ENCODE peak calls at places on chromosomes 1 and 21, in six cellular contexts. One of them, this sample, is unnamed.

GRCh38 chr1:168506204-168506819 is 37.5 kb downstream of the XCL2 start:
- DNase-seq in COR-L47: no peak
- DNase-seq in stomach: no peak
- DNase-seq in H1: no peak
- DNase-seq in T-helper 9 cell: no peak
- DNase-seq in activated gamma-delta T cell treated with anti-CD3 and anti-CD28 coated beads, Interleukin-2, amount 50 U/mL, for 16 hours: no peak
- DNase-seq in this sample: peak

GRCh38 chr1:225872075-225872430 is 10.1 kb downstream of the TMEM63A start:
- DNase-seq in COR-L47: no peak
- DNase-seq in stomach: no peak
- DNase-seq in H1: no peak
- DNase-seq in T-helper 9 cell: no peak
- DNase-seq in activated gamma-delta T cell treated with anti-CD3 and anti-CD28 coated beads, Interleukin-2, amount 50 U/mL, for 16 hours: no peak
- DNase-seq in this sample: no peak

GRCh38 chr1:184036517-184036949 is 995 bp downstream of the COLGALT2 start:
- DNase-seq in COR-L47: peak
- DNase-seq in stomach: no peak
- DNase-seq in H1: peak
- DNase-seq in T-helper 9 cell: no peak
- DNase-seq in activated gamma-delta T cell treated with anti-CD3 and anti-CD28 coated beads, Interleukin-2, amount 50 U/mL, for 16 hours: no peak
- DNase-seq in this sample: no peak

GRCh38 chr1:66606359-66607142 is 72.6 kb downstream of the SGIP1 start:
- DNase-seq in COR-L47: no peak
- DNase-seq in stomach: no peak
- DNase-seq in H1: no peak
- DNase-seq in T-helper 9 cell: no peak
- DNase-seq in activated gamma-delta T cell treated with anti-CD3 and anti-CD28 coated beads, Interleukin-2, amount 50 U/mL, for 16 hours: no peak
- DNase-seq in this sample: no peak

GRCh38 chr1:155474156-155474555 is 88.4 kb downstream of the ASH1L start:
- DNase-seq in COR-L47: no peak
- DNase-seq in stomach: no peak
- DNase-seq in H1: no peak
- DNase-seq in T-helper 9 cell: no peak
- DNase-seq in activated gamma-delta T cell treated with anti-CD3 and anti-CD28 coated beads, Interleukin-2, amount 50 U/mL, for 16 hours: no peak
- DNase-seq in this sample: no peak

GRCh38 chr1:226569879-226570547 is 21.4 kb downstream of the STUM start:
- DNase-seq in COR-L47: peak
- DNase-seq in stomach: no peak
- DNase-seq in H1: peak
- DNase-seq in T-helper 9 cell: no peak
- DNase-seq in activated gamma-delta T cell treated with anti-CD3 and anti-CD28 coated beads, Interleukin-2, amount 50 U/mL, for 16 hours: no peak
- DNase-seq in this sample: peak

GRCh38 chr21:40155563-40155962 is 288.3 kb downstream of the PCP4 start:
- DNase-seq in COR-L47: no peak
- DNase-seq in stomach: no peak
- DNase-seq in H1: no peak
- DNase-seq in T-helper 9 cell: no peak
- DNase-seq in activated gamma-delta T cell treated with anti-CD3 and anti-CD28 coated beads, Interleukin-2, amount 50 U/mL, for 16 hours: no peak
- DNase-seq in this sample: no peak

GRCh38 chr1:9118186-9118585 is 10.7 kb downstream of the GPR157 start:
- DNase-seq in COR-L47: no peak
- DNase-seq in stomach: peak
- DNase-seq in H1: no peak
- DNase-seq in T-helper 9 cell: no peak
- DNase-seq in activated gamma-delta T cell treated with anti-CD3 and anti-CD28 coated beads, Interleukin-2, amount 50 U/mL, for 16 hours: no peak
- DNase-seq in this sample: no peak

GRCh38 chr1:21489146-21489545 is 20.1 kb upstream of the ALPL start:
- DNase-seq in COR-L47: no peak
- DNase-seq in stomach: no peak
- DNase-seq in H1: no peak
- DNase-seq in T-helper 9 cell: no peak
- DNase-seq in activated gamma-delta T cell treated with anti-CD3 and anti-CD28 coated beads, Interleukin-2, amount 50 U/mL, for 16 hours: no peak
- DNase-seq in this sample: no peak

GRCh38 chr1:25011270-25011669 is 81.2 kb upstream of the RUNX3 start:
- DNase-seq in COR-L47: no peak
- DNase-seq in stomach: no peak
- DNase-seq in H1: no peak
- DNase-seq in T-helper 9 cell: no peak
- DNase-seq in activated gamma-delta T cell treated with anti-CD3 and anti-CD28 coated beads, Interleukin-2, amount 50 U/mL, for 16 hours: no peak
- DNase-seq in this sample: no peak

GRCh38 chr21:25115021-25115420 is 492.3 kb downstream of the MRPL39 start:
- DNase-seq in COR-L47: no peak
- DNase-seq in stomach: no peak
- DNase-seq in H1: no peak
- DNase-seq in T-helper 9 cell: no peak
- DNase-seq in activated gamma-delta T cell treated with anti-CD3 and anti-CD28 coated beads, Interleukin-2, amount 50 U/mL, for 16 hours: no peak
- DNase-seq in this sample: no peak

GRCh38 chr1:196034080-196034706 is 574.0 kb downstream of the KCNT2 start:
- DNase-seq in COR-L47: peak
- DNase-seq in stomach: no peak
- DNase-seq in H1: no peak
- DNase-seq in T-helper 9 cell: no peak
- DNase-seq in activated gamma-delta T cell treated with anti-CD3 and anti-CD28 coated beads, Interleukin-2, amount 50 U/mL, for 16 hours: no peak
- DNase-seq in this sample: no peak

GRCh38 chr21:44456915-44457736 is 1.8 kb downstream of the LRRC3 start:
- DNase-seq in COR-L47: no peak
- DNase-seq in stomach: no peak
- DNase-seq in H1: no peak
- DNase-seq in T-helper 9 cell: no peak
- DNase-seq in activated gamma-delta T cell treated with anti-CD3 and anti-CD28 coated beads, Interleukin-2, amount 50 U/mL, for 16 hours: no peak
- DNase-seq in this sample: no peak

GRCh38 chr21:35811115-35811806 is 249.1 kb downstream of the SETD4 start:
- DNase-seq in COR-L47: no peak
- DNase-seq in stomach: no peak
- DNase-seq in H1: no peak
- DNase-seq in T-helper 9 cell: no peak
- DNase-seq in activated gamma-delta T cell treated with anti-CD3 and anti-CD28 coated beads, Interleukin-2, amount 50 U/mL, for 16 hours: no peak
- DNase-seq in this sample: no peak

GRCh38 chr1:112735752-112736151 is 20.6 kb upstream of the PPM1J start:
- DNase-seq in COR-L47: no peak
- DNase-seq in stomach: no peak
- DNase-seq in H1: no peak
- DNase-seq in T-helper 9 cell: no peak
- DNase-seq in activated gamma-delta T cell treated with anti-CD3 and anti-CD28 coated beads, Interleukin-2, amount 50 U/mL, for 16 hours: no peak
- DNase-seq in this sample: peak

GRCh38 chr1:112706505-112707216 is at the start of gene RHOC:
- DNase-seq in COR-L47: no peak
- DNase-seq in stomach: peak
- DNase-seq in H1: peak
- DNase-seq in T-helper 9 cell: peak
- DNase-seq in activated gamma-delta T cell treated with anti-CD3 and anti-CD28 coated beads, Interleukin-2, amount 50 U/mL, for 16 hours: no peak
- DNase-seq in this sample: peak

GRCh38 chr1:225146478-225146877 is 217.0 kb downstream of the DNAH14 start:
- DNase-seq in COR-L47: no peak
- DNase-seq in stomach: no peak
- DNase-seq in H1: no peak
- DNase-seq in T-helper 9 cell: no peak
- DNase-seq in activated gamma-delta T cell treated with anti-CD3 and anti-CD28 coated beads, Interleukin-2, amount 50 U/mL, for 16 hours: no peak
- DNase-seq in this sample: no peak

GRCh38 chr1:25572708-25573590 is 29.5 kb downstream of the LDLRAP1 start:
- DNase-seq in COR-L47: no peak
- DNase-seq in stomach: peak
- DNase-seq in H1: peak
- DNase-seq in T-helper 9 cell: peak
- DNase-seq in activated gamma-delta T cell treated with anti-CD3 and anti-CD28 coated beads, Interleukin-2, amount 50 U/mL, for 16 hours: peak
- DNase-seq in this sample: peak

GRCh38 chr21:15064576-15065380 is at the start of gene NRIP1:
- DNase-seq in COR-L47: peak
- DNase-seq in stomach: peak
- DNase-seq in H1: peak
- DNase-seq in T-helper 9 cell: peak
- DNase-seq in activated gamma-delta T cell treated with anti-CD3 and anti-CD28 coated beads, Interleukin-2, amount 50 U/mL, for 16 hours: peak
- DNase-seq in this sample: peak

GRCh38 chr1:207853372-207853757 is 57.6 kb downstream of the CD34 start:
- DNase-seq in COR-L47: no peak
- DNase-seq in stomach: no peak
- DNase-seq in H1: no peak
- DNase-seq in T-helper 9 cell: no peak
- DNase-seq in activated gamma-delta T cell treated with anti-CD3 and anti-CD28 coated beads, Interleukin-2, amount 50 U/mL, for 16 hours: no peak
- DNase-seq in this sample: no peak

GRCh38 chr1:92833840-92834239 is 2.0 kb downstream of the RPL5 start:
- DNase-seq in COR-L47: no peak
- DNase-seq in stomach: no peak
- DNase-seq in H1: no peak
- DNase-seq in T-helper 9 cell: no peak
- DNase-seq in activated gamma-delta T cell treated with anti-CD3 and anti-CD28 coated beads, Interleukin-2, amount 50 U/mL, for 16 hours: no peak
- DNase-seq in this sample: no peak